ENCODE peak calls at places on chromosomes 4 and X, in seven cellular contexts. U is GM12878, Z is H1, Y is HepG2, S is SK-N-SH, O is HCT116, X is K562. D is an unnamed sample.

GRCh38 chrX:54427837-54428424 is 12.3 kb upstream of the TSR2 start:
- DNase-seq in U (no peak), Z (no peak), Y (no peak), S (no peak), O (no peak), X (no peak), D (no peak)

GRCh38 chr4:152385551-152385950 is 150.3 kb downstream of the FBXW7 start:
- DNase-seq in U (no peak), Z (no peak), Y (no peak), S (peak), O (no peak), X (peak), D (peak)

GRCh38 chr4:127229866-127230608 is 402.7 kb upstream of the INTU start:
- DNase-seq in U (no peak), Z (no peak), Y (no peak), S (peak), O (no peak), X (no peak), D (no peak)

GRCh38 chr4:38739438-38739837 is 43.4 kb downstream of the TLR10 start:
- DNase-seq in U (no peak), Z (no peak), Y (no peak), S (no peak), O (no peak), X (no peak), D (no peak)

GRCh38 chrX:13074297-13075262 is 30.2 kb upstream of the FAM9C start:
- DNase-seq in U (peak), Z (no peak), Y (no peak), S (no peak), O (no peak), X (no peak), D (no peak)

GRCh38 chr4:33134366-33134765 is 2414.2 kb downstream of the PCDH7 start:
- DNase-seq in U (no peak), Z (no peak), Y (no peak), S (no peak), O (no peak), X (no peak), D (no peak)

GRCh38 chr4:85210353-85210752 is 243.9 kb upstream of the WDFY3 start:
- DNase-seq in U (no peak), Z (no peak), Y (no peak), S (no peak), O (peak), X (no peak), D (no peak)

GRCh38 chr4:28402751-28403150 is 1542.1 kb downstream of the STIM2 start:
- DNase-seq in U (no peak), Z (no peak), Y (no peak), S (no peak), O (no peak), X (no peak), D (no peak)

GRCh38 chrX:95716841-95717240 is 967.8 kb upstream of the DIAPH2 start:
- DNase-seq in U (no peak), Z (no peak), Y (no peak), S (no peak), O (no peak), X (no peak), D (no peak)

GRCh38 chr4:86818211-86818610 is 31.0 kb downstream of the SLC10A6 start:
- DNase-seq in U (no peak), Z (no peak), Y (no peak), S (no peak), O (no peak), X (no peak), D (no peak)

GRCh38 chr4:70705146-70705855 is 16.5 kb upstream of the RUFY3 start:
- DNase-seq in U (no peak), Z (no peak), Y (peak), S (peak), O (no peak), X (peak), D (peak)

GRCh38 chrX:108224218-108224617 is 132.6 kb downstream of the ATG4A start:
- DNase-seq in U (no peak), Z (no peak), Y (no peak), S (no peak), O (no peak), X (no peak), D (no peak)

GRCh38 chr4:79022529-79022928 is 83.3 kb upstream of the PAQR3 start:
- DNase-seq in U (no peak), Z (no peak), Y (no peak), S (no peak), O (no peak), X (no peak), D (no peak)

GRCh38 chrX:40105016-40105790 is 7.4 kb upstream of the BCOR start:
- DNase-seq in U (no peak), Z (no peak), Y (no peak), S (peak), O (no peak), X (peak), D (no peak)

GRCh38 chr4:6938237-6938636 is 28.6 kb downstream of the TBC1D14 start:
- DNase-seq in U (no peak), Z (no peak), Y (no peak), S (no peak), O (no peak), X (no peak), D (no peak)

GRCh38 chr4:139951051-139951450 is 202.9 kb downstream of the MAML3 start:
- DNase-seq in U (no peak), Z (no peak), Y (no peak), S (no peak), O (no peak), X (no peak), D (no peak)

GRCh38 chr4:2350982-2351381 is 67.5 kb downstream of the ZFYVE28 start:
- DNase-seq in U (no peak), Z (no peak), Y (no peak), S (no peak), O (no peak), X (no peak), D (no peak)

GRCh38 chr4:42363614-42364013 is 33.7 kb upstream of the SHISA3 start:
- DNase-seq in U (no peak), Z (no peak), Y (no peak), S (no peak), O (no peak), X (no peak), D (no peak)

GRCh38 chr4:140816806-140817205 is 60.6 kb upstream of the TBC1D9 start:
- DNase-seq in U (no peak), Z (no peak), Y (no peak), S (no peak), O (no peak), X (no peak), D (no peak)

GRCh38 chr4:5799406-5799805 is 88.4 kb downstream of the EVC start:
- DNase-seq in U (no peak), Z (no peak), Y (no peak), S (no peak), O (no peak), X (no peak), D (no peak)

GRCh38 chr4:143133966-143134365 is 50.8 kb upstream of the USP38 start:
- DNase-seq in U (no peak), Z (no peak), Y (no peak), S (no peak), O (no peak), X (no peak), D (no peak)

GRCh38 chr4:122692641-122693520 is 39.6 kb upstream of the BBS12 start:
- DNase-seq in U (no peak), Z (no peak), Y (no peak), S (no peak), O (no peak), X (no peak), D (no peak)

GRCh38 chr4:6910960-6911874 is 1.6 kb downstream of the TBC1D14 start:
- DNase-seq in U (no peak), Z (no peak), Y (no peak), S (no peak), O (no peak), X (no peak), D (no peak)

GRCh38 chrX:52280812-52281211 is 88.0 kb upstream of the XAGE2 start:
- DNase-seq in U (no peak), Z (no peak), Y (no peak), S (no peak), O (no peak), X (no peak), D (no peak)

GRCh38 chrX:67545772-67546495 is 2.1 kb downstream of the AR start:
- DNase-seq in U (no peak), Z (no peak), Y (no peak), S (peak), O (no peak), X (no peak), D (no peak)
- TF ChIP-seq JUND in U (no peak), Z (no peak), Y (no peak), S (no peak), O (no peak), X (no peak), D (no peak)

DNA sequence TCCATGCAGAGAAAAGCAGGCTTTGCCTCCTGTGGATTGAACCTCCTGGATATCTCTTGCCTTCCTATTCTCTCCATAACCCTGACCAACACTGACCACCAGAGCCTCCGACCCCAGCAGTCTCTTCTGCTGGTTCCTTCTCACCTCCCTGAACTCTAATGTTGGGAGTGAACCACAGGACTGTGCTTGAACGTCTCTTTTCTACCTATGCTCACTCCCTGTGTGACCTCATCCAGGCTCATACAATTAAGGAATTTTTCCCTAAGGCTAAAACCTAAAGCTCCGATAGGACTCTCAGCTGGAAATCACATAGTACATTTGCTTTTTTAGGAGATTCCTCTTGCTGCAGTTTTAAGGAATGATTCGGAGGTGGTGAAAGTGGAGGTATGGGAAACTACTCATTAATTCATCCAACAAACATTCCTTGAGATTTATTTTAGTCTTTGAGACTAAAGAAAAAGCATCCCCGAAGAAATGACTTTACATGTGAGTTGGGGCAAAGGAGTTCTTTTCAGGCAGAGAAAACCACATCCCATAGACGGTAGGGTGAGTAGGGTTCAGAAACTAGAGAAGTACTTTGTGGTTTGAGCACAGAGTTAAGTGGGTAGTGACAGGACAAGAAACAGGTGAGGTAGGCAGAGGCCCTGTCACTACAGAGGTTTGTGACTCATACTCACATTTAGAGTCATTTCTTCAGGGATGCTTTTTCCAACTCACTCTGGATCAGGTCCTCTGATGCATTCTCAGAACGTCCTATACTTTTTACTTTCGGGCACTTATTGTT is 30.8 kb downstream of the NDNF start:
- DNase-seq in U (peak), Z (no peak), Y (no peak), S (no peak), O (no peak), X (no peak), D (no peak)
- TF ChIP-seq JUND in U (no peak), Z (no peak), Y (no peak), S (no peak), O (no peak), X (no peak), D (no peak)

DNA sequence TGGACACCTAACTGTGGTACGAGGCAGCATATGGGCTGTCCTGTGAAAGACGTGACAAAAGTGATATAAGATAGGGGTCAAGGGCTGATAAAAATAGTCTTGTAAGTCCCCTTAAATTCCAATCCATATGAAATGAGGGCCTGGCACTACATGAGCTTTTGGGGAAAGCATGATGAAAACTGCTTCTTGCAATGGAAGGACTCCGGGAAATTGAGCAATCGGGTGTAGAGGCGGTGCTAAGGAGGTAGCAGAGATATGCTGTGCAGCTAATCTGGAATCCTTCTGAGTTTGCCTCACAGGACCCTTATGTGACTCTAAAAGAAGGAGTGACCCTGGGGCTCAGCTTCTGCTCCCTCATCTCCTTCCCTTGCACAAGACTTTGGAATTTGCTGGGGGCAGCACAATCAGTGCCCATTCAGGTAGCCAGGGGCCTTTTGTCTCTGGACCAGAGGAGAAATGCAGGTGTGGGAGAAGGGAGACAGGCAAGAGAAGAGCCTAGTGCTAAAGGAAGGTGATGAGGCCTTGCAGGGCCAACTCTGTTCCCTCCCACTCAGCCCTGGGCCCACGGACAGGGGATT is 12.8 kb downstream of the CLDN2 start:
- DNase-seq in U (no peak), Z (no peak), Y (no peak), S (no peak), O (no peak), X (no peak), D (no peak)
- TF ChIP-seq JUND in U (no peak), Z (no peak), Y (no peak), S (no peak), O (no peak), X (no peak), D (no peak)

GRCh38 chr4:158826882-158827281 is 58.1 kb downstream of the FNIP2 start:
- DNase-seq in U (no peak), Z (no peak), Y (peak), S (no peak), O (no peak), X (no peak), D (peak)

GRCh38 chr4:158826057-158826456 is 57.2 kb downstream of the FNIP2 start:
- DNase-seq in U (no peak), Z (no peak), Y (no peak), S (no peak), O (no peak), X (no peak), D (no peak)

GRCh38 chr4:158823461-158823873 is 54.6 kb downstream of the FNIP2 start:
- DNase-seq in U (no peak), Z (no peak), Y (no peak), S (no peak), O (no peak), X (no peak), D (no peak)

GRCh38 chr4:158825443-158826036 is 56.7 kb downstream of the FNIP2 start:
- DNase-seq in U (no peak), Z (no peak), Y (peak), S (no peak), O (no peak), X (no peak), D (no peak)

DNA sequence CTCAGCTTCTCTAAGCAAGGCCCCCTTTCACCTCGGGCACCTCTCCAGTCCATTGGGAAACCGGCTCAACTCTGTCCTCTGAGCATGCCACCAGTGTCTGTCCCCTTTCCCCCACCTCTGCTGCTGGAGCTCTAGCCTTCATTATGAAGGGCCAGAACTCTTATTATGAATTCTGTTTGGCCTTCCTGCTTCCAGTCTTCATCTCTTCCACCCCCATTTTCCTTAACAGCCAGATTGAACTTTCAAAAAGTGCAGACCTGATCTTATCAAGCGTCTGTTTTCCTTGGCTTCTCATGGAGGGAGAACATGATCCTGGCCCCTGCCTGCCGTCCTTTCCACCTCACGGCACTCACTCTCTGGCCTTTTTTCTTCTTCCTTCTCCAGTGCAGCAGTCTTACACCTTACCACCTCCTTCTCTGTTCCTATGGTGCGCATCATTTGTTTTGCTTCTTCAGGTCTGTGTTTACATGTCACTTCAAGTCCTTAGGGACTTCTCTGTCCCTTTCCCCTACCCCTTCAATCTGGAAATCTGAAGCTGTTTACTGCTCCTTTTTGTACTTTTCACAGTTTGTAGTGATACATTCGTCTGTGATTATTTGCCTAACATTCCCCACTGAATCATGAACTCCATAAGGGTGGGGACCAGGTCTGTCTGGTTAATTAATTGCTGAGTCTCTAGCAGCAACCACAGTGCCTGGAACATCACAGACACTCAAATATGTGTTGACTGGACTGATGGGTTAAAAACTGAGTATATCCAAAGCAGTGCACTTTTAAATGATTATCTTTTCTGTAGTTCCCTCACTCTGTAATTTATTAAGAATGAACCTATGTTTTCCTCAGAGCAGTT is 55.8 kb downstream of the FNIP2 start:
- DNase-seq in U (no peak), Z (no peak), Y (no peak), S (peak), O (no peak), X (no peak), D (no peak)
- TF ChIP-seq JUND in U (no peak), Z (no peak), Y (no peak), S (no peak), O (no peak), X (no peak), D (no peak)

D was measured in T47D.